ENCODE peak calls at places on chromosome 11, in five cellular contexts. One of them, this sample, is unnamed.

GRCh38 chr11:131591051-131591461 is 220.6 kb downstream of the NTM start:
- DNase-seq in tibial nerve: no peak
- DNase-seq in transverse colon: no peak
- DNase-seq in right cardiac atrium: no peak
- DNase-seq in AG10803: peak
- DNase-seq in this sample: no peak

GRCh38 chr11:47348859-47349258 is 3.6 kb downstream of the MYBPC3 start:
- DNase-seq in right cardiac atrium: peak
- DNase-seq in transverse colon: no peak
- DNase-seq in AG10803: no peak
- DNase-seq in tibial nerve: no peak
- DNase-seq in this sample: no peak

GRCh38 chr11:79418241-79418640 is 22.6 kb downstream of the TENM4 start:
- DNase-seq in AG10803: no peak
- DNase-seq in right cardiac atrium: no peak
- DNase-seq in transverse colon: no peak
- DNase-seq in tibial nerve: no peak
- DNase-seq in this sample: no peak

GRCh38 chr11:118448294-118448693 is 12.0 kb downstream of the KMT2A start:
- DNase-seq in AG10803: peak
- DNase-seq in tibial nerve: no peak
- DNase-seq in right cardiac atrium: no peak
- DNase-seq in transverse colon: no peak
- DNase-seq in this sample: no peak

GRCh38 chr11:707817-708420 is 1.9 kb downstream of the EPS8L2 start:
- DNase-seq in transverse colon: no peak
- DNase-seq in tibial nerve: no peak
- DNase-seq in AG10803: no peak
- DNase-seq in right cardiac atrium: no peak
- DNase-seq in this sample: no peak

GRCh38 chr11:106723071-106723470 is 295.2 kb downstream of the GUCY1A2 start:
- DNase-seq in transverse colon: no peak
- DNase-seq in tibial nerve: no peak
- DNase-seq in right cardiac atrium: no peak
- DNase-seq in AG10803: no peak
- DNase-seq in this sample: no peak

GRCh38 chr11:7251836-7252682 is at the start of gene SYT9:
- DNase-seq in transverse colon: peak
- DNase-seq in AG10803: peak
- DNase-seq in tibial nerve: no peak
- DNase-seq in right cardiac atrium: peak
- DNase-seq in this sample: peak

GRCh38 chr11:68440254-68440653 is 20.3 kb upstream of the PPP6R3 start:
- DNase-seq in tibial nerve: no peak
- DNase-seq in AG10803: no peak
- DNase-seq in transverse colon: no peak
- DNase-seq in right cardiac atrium: no peak
- DNase-seq in this sample: no peak

GRCh38 chr11:69587454-69588081 is 53.4 kb upstream of the CCND1 start:
- DNase-seq in tibial nerve: no peak
- DNase-seq in right cardiac atrium: no peak
- DNase-seq in transverse colon: no peak
- DNase-seq in AG10803: peak
- DNase-seq in this sample: no peak

GRCh38 chr11:32575070-32575469 is 8.6 kb upstream of the EIF3M start:
- DNase-seq in tibial nerve: no peak
- DNase-seq in AG10803: no peak
- DNase-seq in transverse colon: no peak
- DNase-seq in right cardiac atrium: no peak
- DNase-seq in this sample: no peak

GRCh38 chr11:89176938-89177337 is 737 bp upstream of the TYR start:
- DNase-seq in tibial nerve: no peak
- DNase-seq in AG10803: no peak
- DNase-seq in transverse colon: no peak
- DNase-seq in right cardiac atrium: no peak
- DNase-seq in this sample: no peak